ENCODE peak calls at places on chromosomes 1 and 21, in six cellular contexts. X, W, N, B, F and D are unnamed samples.

GRCh38 chr1:226736908-226737818 is 1.9 kb downstream of the ITPKB start:
- DNase-seq in X (peak; percentile 53), W (peak; percentile 79), B (peak; percentile 6), F (peak; percentile 47), N (peak; percentile 51), D (no peak)

GRCh38 chr1:57132993-57133614 is 167.3 kb upstream of the C8B start:
- DNase-seq in B (peak; percentile 38), F (peak; percentile 40), N (peak; percentile 45), W (no peak), X (no peak), D (no peak)

GRCh38 chr1:60877376-60877775 is 205.0 kb upstream of the NFIA start:
- DNase-seq in F (no peak), W (no peak), N (no peak), X (no peak), B (no peak), D (no peak)

GRCh38 chr1:59645893-59646292 is 168.9 kb upstream of the HOOK1 start:
- DNase-seq in X (no peak), N (peak; percentile 78), F (peak; percentile 63), W (no peak), B (no peak), D (no peak)

GRCh38 chr1:170513138-170513537 is 18.8 kb upstream of the GORAB start:
- DNase-seq in X (no peak), F (no peak), W (no peak), N (no peak), B (no peak), D (no peak)

GRCh38 chr21:25722631-25723030 is 12.1 kb downstream of the ATP5PF start:
- DNase-seq in B (no peak), X (no peak), F (no peak), W (no peak), N (no peak), D (no peak)

GRCh38 chr1:19720973-19721372 is 56.3 kb downstream of the HTR6 start:
- DNase-seq in F (no peak), W (no peak), N (peak; percentile 22), X (no peak), B (no peak), D (no peak)

GRCh38 chr1:24562625-24563024 is 6.7 kb downstream of the NCMAP start:
- DNase-seq in W (no peak), F (no peak), X (no peak), B (no peak), N (no peak), D (no peak)

GRCh38 chr1:98325646-98326441 is 335.7 kb upstream of the SNX7 start:
- DNase-seq in N (peak; percentile 89), B (peak; percentile 93), W (peak; percentile 71), F (peak; percentile 92), X (no peak), D (peak; percentile 94)

GRCh38 chr1:39089811-39090519 is 63.8 kb downstream of the NDUFS5 start:
- DNase-seq in W (no peak), N (no peak), X (no peak), B (no peak), F (peak; percentile 47), D (no peak)

GRCh38 chr1:170893655-170894297 is 41.6 kb upstream of the MROH9 start:
- DNase-seq in B (no peak), W (no peak), N (no peak), F (no peak), X (no peak), D (no peak)

GRCh38 chr1:201302168-201302896 is 19.0 kb downstream of the PKP1 start:
- DNase-seq in B (no peak), F (no peak), N (peak; percentile 40), W (no peak), X (no peak), D (no peak)

GRCh38 chr1:62912028-62912638 is 128.2 kb downstream of the ATG4C start:
- DNase-seq in F (peak; percentile 35), N (peak; percentile 11), W (no peak), X (no peak), B (peak; percentile 18), D (no peak)

GRCh38 chr1:157152510-157152909 is 14.3 kb upstream of the ETV3 start:
- DNase-seq in X (no peak), N (no peak), B (no peak), W (no peak), F (no peak), D (no peak)

GRCh38 chr21:33971492-33972013 is 55.9 kb upstream of the ATP5PO start:
- DNase-seq in N (peak; percentile 79), X (no peak), W (no peak), B (peak; percentile 23), F (peak; percentile 23), D (no peak)

GRCh38 chr21:14215971-14216621 is at the start of gene RBM11:
- DNase-seq in N (peak; percentile 6), X (peak; percentile 75), F (peak; percentile 52), W (peak; percentile 69), B (peak; percentile 30), D (peak; percentile 67)

GRCh38 chr1:46546210-46546609 is 5.2 kb downstream of the KNCN start:
- DNase-seq in B (no peak), W (no peak), N (no peak), X (no peak), F (no peak), D (no peak)

GRCh38 chr1:46543761-46544560 is 7.5 kb downstream of the KNCN start:
- DNase-seq in X (no peak), F (no peak), B (no peak), W (peak; percentile 32), N (no peak), D (no peak)

GRCh38 chr1:46545784-46546183 is 5.7 kb downstream of the KNCN start:
- DNase-seq in W (peak; percentile 34), X (no peak), F (no peak), B (no peak), N (no peak), D (no peak)

GRCh38 chr1:46543382-46543760 is 8.1 kb downstream of the KNCN start:
- DNase-seq in W (no peak), B (no peak), F (no peak), N (no peak), X (no peak), D (no peak)

DNA sequence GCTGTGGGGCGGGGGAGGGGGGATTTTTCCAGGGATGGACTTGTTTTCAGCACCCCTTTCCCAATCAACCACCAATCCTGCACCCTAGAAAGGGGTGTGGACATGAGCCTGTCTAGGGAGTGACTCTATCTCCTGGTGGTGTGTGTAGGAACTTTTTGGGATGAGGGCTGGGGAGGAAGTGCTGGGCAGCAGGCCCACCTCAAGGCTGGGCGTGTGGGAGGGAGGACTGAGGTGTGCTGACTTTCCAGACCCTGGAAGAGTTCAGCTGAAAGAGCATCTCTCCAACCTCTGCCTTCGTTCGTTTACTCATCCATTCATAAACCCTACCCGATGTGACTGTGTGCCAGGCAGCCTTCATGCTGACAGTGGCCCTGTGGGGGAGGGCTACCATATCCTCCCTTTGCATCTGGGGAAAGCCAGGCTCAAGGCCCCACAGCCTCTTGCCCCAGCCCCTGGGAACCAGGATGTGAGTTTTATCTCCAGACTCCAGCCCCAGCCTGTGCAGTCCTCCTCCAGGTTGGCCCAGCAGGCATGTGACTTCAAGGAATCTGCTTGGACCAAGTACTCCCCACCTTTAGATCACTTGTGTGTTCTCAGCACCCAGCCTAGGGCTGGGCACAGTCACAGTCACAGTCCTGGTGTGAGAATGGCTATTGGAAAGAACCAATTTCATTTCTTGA is 6.7 kb downstream of the KNCN start:
- DNase-seq in B (no peak), F (no peak), X (no peak), N (no peak), W (peak; percentile 22), D (no peak)
- TF ChIP-seq CTCF in B (no peak), F (no peak), X (no peak), N (no peak), W (no peak), D (no peak)

GRCh38 chr1:37944816-37945215 is 2.0 kb downstream of the INPP5B start:
- DNase-seq in F (no peak), N (no peak), W (peak; percentile 10), B (no peak), X (no peak), D (no peak)

GRCh38 chr1:37944091-37944763 is 2.6 kb downstream of the INPP5B start:
- DNase-seq in X (no peak), F (no peak), B (peak; percentile 56), N (peak; percentile 73), W (no peak), D (no peak)

GRCh38 chr1:37947364-37947763 is 511 bp upstream of the INPP5B start:
- DNase-seq in F (no peak), B (no peak), X (no peak), N (no peak), W (peak; percentile 45), D (no peak)

GRCh38 chr1:37946703-37947360 is at the start of gene INPP5B:
- DNase-seq in N (peak; percentile 85), W (peak; percentile 94), B (peak; percentile 90), X (peak; percentile 76), F (peak; percentile 94), D (peak; percentile 95)

DNA sequence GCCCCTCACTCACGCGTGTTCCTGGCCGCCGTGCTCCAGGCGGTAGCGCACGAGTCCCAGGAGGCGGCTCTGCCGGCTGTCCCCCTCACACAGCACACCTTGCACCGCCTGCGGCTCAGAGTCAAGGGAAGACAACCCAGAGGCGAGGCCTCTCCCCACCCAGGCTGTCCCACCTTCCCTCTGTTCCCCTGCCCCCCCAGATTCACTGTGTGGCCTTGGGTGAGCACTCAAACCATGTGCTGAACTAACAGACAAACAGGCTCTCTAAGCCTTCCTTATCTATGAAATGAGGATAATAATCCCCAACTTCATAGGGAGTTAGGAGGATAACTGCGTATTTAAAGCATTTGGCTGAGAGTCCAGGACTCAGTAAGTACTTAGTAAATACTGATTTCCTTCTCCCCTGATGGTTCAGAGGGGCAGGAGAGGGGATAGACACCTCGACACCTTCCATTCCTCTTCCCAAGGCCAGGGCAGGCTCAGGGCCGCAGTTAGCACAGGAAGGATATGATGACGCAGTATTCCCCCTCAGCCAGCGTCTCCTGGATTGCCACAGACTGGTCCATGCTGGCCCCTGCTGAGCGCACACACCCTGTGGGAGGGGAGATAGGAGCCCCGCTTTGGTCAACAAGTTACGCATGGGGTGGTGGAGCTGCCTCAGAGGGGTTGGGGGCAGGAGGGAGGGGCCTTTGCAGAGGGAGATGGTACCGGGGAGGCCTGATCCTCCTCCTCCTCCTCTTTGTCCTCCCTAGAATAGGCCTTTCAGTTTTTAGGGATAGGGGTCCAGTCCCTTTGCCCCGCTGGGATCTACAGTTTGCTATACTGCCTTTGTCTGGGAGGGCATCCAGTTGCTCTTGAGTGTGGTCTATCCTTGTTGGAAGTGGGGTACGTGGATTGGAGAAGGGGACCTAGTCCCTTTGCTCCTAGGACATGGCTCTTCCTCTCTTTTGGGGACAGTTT is 830 bp downstream of the INPP5B start:
- DNase-seq in N (peak; percentile 85), F (peak; percentile 98), W (peak; percentile 84), X (no peak), B (peak; percentile 92), D (peak; percentile 92)
- H3K4me3 ChIP-seq in N (peak overlapping the region; percentile 76), F (peak overlapping the region; percentile 67), W (peak overlapping the region; percentile 83), X (peak overlapping the region; percentile 64), B (peak overlapping the region; percentile 90), D (peak overlapping the region; percentile 76)

DNA sequence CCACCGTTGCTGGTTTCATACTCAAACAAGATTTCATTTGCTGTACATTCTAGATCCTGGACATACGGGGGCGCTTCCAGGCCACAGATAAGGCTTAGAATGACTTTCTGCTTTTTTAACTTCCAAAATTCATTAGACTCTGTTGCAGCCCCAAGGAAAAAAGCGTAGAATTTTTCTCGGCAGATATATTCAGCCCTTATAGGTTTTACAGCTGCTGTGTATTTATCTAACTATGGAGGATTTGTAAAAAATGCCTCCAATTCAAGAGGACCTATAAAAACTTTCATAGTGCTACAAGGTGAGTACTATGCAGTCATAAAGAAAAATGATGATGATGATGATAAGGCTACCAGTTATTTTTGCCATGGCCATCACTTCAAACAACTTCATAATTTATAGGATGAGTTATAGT is 51.6 kb downstream of the SLC30A10 start:
- DNase-seq in X (no peak), F (peak; percentile 2), W (no peak), N (no peak), B (no peak), D (no peak)
- TF ChIP-seq CTCF in X (no peak), F (peak; percentile 20), W (no peak), N (no peak), B (peak; percentile 46), D (no peak)

GRCh38 chr1:168386949-168387586 is 106.4 kb downstream of the TBX19 start:
- DNase-seq in W (peak; percentile 61), X (peak; percentile 73), N (peak; percentile 61), B (no peak), F (peak; percentile 32), D (no peak)
- H3K4me3 ChIP-seq in W (no peak overlapping the region), X (no peak overlapping the region), N (no peak overlapping the region), B (no peak overlapping the region), F (no peak overlapping the region), D (no peak overlapping the region)